ENCODE peak calls at places on chromosomes 3 and 15, in six cellular contexts. C, W, J, S, V and T are unnamed samples.
A peak's percentile ranks its signal among the peaks of the same experiment; 100 is the strongest.

GRCh38 chr3:142909282-142909681 is 20.4 kb upstream of the PCOLCE2 start:
- DNase-seq in C (no peak), W (no peak), J (no peak), S (no peak), V (no peak), T (no peak)

GRCh38 chr3:25587975-25588374 is 76.7 kb downstream of the TOP2B start:
- DNase-seq in C (no peak), W (no peak), J (no peak), S (no peak), V (no peak), T (no peak)

GRCh38 chr15:35545316-35545824 is 595 bp downstream of the DPH6 start:
- DNase-seq in C (peak; percentile 57), W (peak; percentile 36), J (peak; percentile 59), S (peak; percentile 7), V (peak; percentile 75), T (peak; percentile 62)

GRCh38 chr3:122745365-122746021 is 48.1 kb downstream of the HSPBAP1 start:
- DNase-seq in C (peak; percentile 49), W (peak; percentile 47), J (peak; percentile 40), S (no peak), V (peak; percentile 50), T (peak; percentile 42)

GRCh38 chr15:47185222-47185800 is 532.0 kb upstream of the SEMA6D start:
- DNase-seq in C (no peak), W (no peak), J (no peak), S (no peak), V (no peak), T (no peak)

GRCh38 chr15:79967331-79968182 is 3.4 kb downstream of the BCL2A1 start:
- DNase-seq in C (no peak), W (no peak), J (no peak), S (no peak), V (no peak), T (no peak)

GRCh38 chr3:69343875-69344274 is 42.0 kb downstream of the FRMD4B start:
- DNase-seq in C (no peak), W (no peak), J (peak; percentile 88), S (no peak), V (no peak), T (no peak)

GRCh38 chr3:13273604-13274105 is 146.5 kb downstream of the NUP210 start:
- DNase-seq in C (no peak), W (no peak), J (no peak), S (no peak), V (no peak), T (no peak)